ENCODE peak calls at places on chromosomes 11 and 22, in eight cellular contexts. One of them, this sample, is unnamed.

GRCh38 chr22:25366876-25367466 is 147.5 kb downstream of the CRYBB2 start:
- DNase-seq in H9: no peak
- DNase-seq in cardiac muscle cell: no peak
- DNase-seq in testis: no peak
- DNase-seq in heart left ventricle: peak; percentile 64
- DNase-seq in RWPE2: peak; percentile 38
- DNase-seq in BE2C: no peak
- DNase-seq in ovary: no peak
- DNase-seq in this sample: peak; percentile 49

GRCh38 chr11:130089669-130090063 is 20.0 kb downstream of the APLP2 start:
- DNase-seq in H9: no peak
- DNase-seq in cardiac muscle cell: no peak
- DNase-seq in testis: no peak
- DNase-seq in heart left ventricle: no peak
- DNase-seq in RWPE2: no peak
- DNase-seq in BE2C: no peak
- DNase-seq in ovary: no peak
- DNase-seq in this sample: no peak

GRCh38 chr22:46069518-46070214 is 80.7 kb upstream of the PPARA start:
- DNase-seq in H9: peak; percentile 25
- DNase-seq in cardiac muscle cell: peak; percentile 92
- DNase-seq in testis: peak; percentile 92
- DNase-seq in heart left ventricle: peak; percentile 89
- DNase-seq in RWPE2: peak; percentile 96
- DNase-seq in BE2C: peak; percentile 95
- DNase-seq in ovary: peak; percentile 94
- DNase-seq in this sample: peak; percentile 92

GRCh38 chr22:27198518-27199035 is 541.2 kb downstream of the MIAT start:
- DNase-seq in H9: no peak
- DNase-seq in cardiac muscle cell: no peak
- DNase-seq in testis: no peak
- DNase-seq in heart left ventricle: no peak
- DNase-seq in RWPE2: no peak
- DNase-seq in BE2C: no peak
- DNase-seq in ovary: no peak
- DNase-seq in this sample: no peak

GRCh38 chr11:30511408-30511807 is 74.7 kb downstream of the MPPED2 start:
- DNase-seq in H9: no peak
- DNase-seq in cardiac muscle cell: no peak
- DNase-seq in testis: no peak
- DNase-seq in heart left ventricle: no peak
- DNase-seq in RWPE2: no peak
- DNase-seq in BE2C: no peak
- DNase-seq in ovary: no peak
- DNase-seq in this sample: no peak

GRCh38 chr11:26983645-26984044 is 10.3 kb upstream of the FIBIN start:
- DNase-seq in H9: peak; percentile 29
- DNase-seq in cardiac muscle cell: no peak
- DNase-seq in testis: no peak
- DNase-seq in heart left ventricle: no peak
- DNase-seq in RWPE2: no peak
- DNase-seq in BE2C: no peak
- DNase-seq in ovary: no peak
- DNase-seq in this sample: no peak

GRCh38 chr11:120773501-120774031 is 250.3 kb upstream of the TBCEL start:
- DNase-seq in H9: no peak
- DNase-seq in cardiac muscle cell: peak; percentile 47
- DNase-seq in testis: no peak
- DNase-seq in heart left ventricle: no peak
- DNase-seq in RWPE2: no peak
- DNase-seq in BE2C: no peak
- DNase-seq in ovary: no peak
- DNase-seq in this sample: no peak

GRCh38 chr22:42931421-42932196 is 74.5 kb upstream of the ARFGAP3 start:
- DNase-seq in H9: no peak
- DNase-seq in cardiac muscle cell: peak; percentile 40
- DNase-seq in testis: no peak
- DNase-seq in heart left ventricle: no peak
- DNase-seq in RWPE2: no peak
- DNase-seq in BE2C: no peak
- DNase-seq in ovary: no peak
- DNase-seq in this sample: no peak

GRCh38 chr22:48838376-48838775 is 989.3 kb downstream of the BRD1 start:
- DNase-seq in H9: no peak
- DNase-seq in cardiac muscle cell: no peak
- DNase-seq in testis: no peak
- DNase-seq in heart left ventricle: peak; percentile 37
- DNase-seq in RWPE2: no peak
- DNase-seq in BE2C: no peak
- DNase-seq in ovary: no peak
- DNase-seq in this sample: no peak

DNA sequence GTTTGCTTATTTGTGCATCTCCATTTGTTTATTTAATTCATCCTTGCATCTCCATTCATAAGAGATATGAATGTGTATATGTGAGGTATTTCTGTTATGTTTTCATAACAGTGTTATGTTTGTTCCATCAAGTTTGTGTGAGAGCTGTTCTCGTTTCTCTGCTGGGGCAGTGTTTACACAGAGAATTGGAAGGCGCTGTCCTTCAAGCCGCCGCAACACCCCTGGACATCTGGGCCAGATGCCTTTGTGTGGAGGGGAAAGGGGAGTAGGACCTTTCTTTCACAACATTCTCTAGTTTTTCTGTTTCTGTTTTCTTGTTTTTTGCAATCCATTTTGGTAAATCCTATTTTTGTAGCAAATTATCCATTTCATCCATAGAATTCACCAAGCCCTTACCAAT is 7.0 kb upstream of the TM7SF2 start:
- DNase-seq in H9: no peak
- DNase-seq in cardiac muscle cell: no peak
- DNase-seq in testis: no peak
- DNase-seq in heart left ventricle: no peak
- DNase-seq in RWPE2: no peak
- DNase-seq in BE2C: no peak
- DNase-seq in ovary: no peak
- DNase-seq in this sample: no peak
- H3K27me3 ChIP-seq in H9: no peaks in the 10 kb centered on the region
- H3K27me3 ChIP-seq in cardiac muscle cell: no peaks in the 10 kb centered on the region
- H3K27me3 ChIP-seq in testis: no peaks in the 10 kb centered on the region
- H3K27me3 ChIP-seq in heart left ventricle: no peaks in the 10 kb centered on the region
- H3K27me3 ChIP-seq in RWPE2: no peaks in the 10 kb centered on the region
- H3K27me3 ChIP-seq in BE2C: no peaks in the 10 kb centered on the region
- H3K27me3 ChIP-seq in ovary: no peaks in the 10 kb centered on the region
- H3K27me3 ChIP-seq in this sample: no peaks in the 10 kb centered on the region

GRCh38 chr11:304061-304506 is 3.5 kb upstream of the IFITM2 start:
- DNase-seq in H9: no peak
- DNase-seq in cardiac muscle cell: no peak
- DNase-seq in testis: no peak
- DNase-seq in heart left ventricle: peak; percentile 60
- DNase-seq in RWPE2: no peak
- DNase-seq in BE2C: no peak
- DNase-seq in ovary: peak; percentile 71
- DNase-seq in this sample: no peak

GRCh38 chr11:304915-305833 is 2.4 kb upstream of the IFITM2 start:
- DNase-seq in H9: peak; percentile 75
- DNase-seq in cardiac muscle cell: peak; percentile 89
- DNase-seq in testis: peak; percentile 88
- DNase-seq in heart left ventricle: no peak
- DNase-seq in RWPE2: no peak
- DNase-seq in BE2C: no peak
- DNase-seq in ovary: peak; percentile 83
- DNase-seq in this sample: peak; percentile 33

GRCh38 chr11:309558-309855 is 1.9 kb downstream of the IFITM2 start:
- DNase-seq in H9: no peak
- DNase-seq in cardiac muscle cell: no peak
- DNase-seq in testis: no peak
- DNase-seq in heart left ventricle: no peak
- DNase-seq in RWPE2: no peak
- DNase-seq in BE2C: no peak
- DNase-seq in ovary: no peak
- DNase-seq in this sample: no peak

GRCh38 chr11:305834-306211 is 1.8 kb upstream of the IFITM2 start:
- DNase-seq in H9: no peak
- DNase-seq in cardiac muscle cell: no peak
- DNase-seq in testis: no peak
- DNase-seq in heart left ventricle: no peak
- DNase-seq in RWPE2: no peak
- DNase-seq in BE2C: no peak
- DNase-seq in ovary: no peak
- DNase-seq in this sample: peak; percentile 11

GRCh38 chr11:306645-307371 is 808 bp upstream of the IFITM2 start:
- DNase-seq in H9: no peak
- DNase-seq in cardiac muscle cell: no peak
- DNase-seq in testis: no peak
- DNase-seq in heart left ventricle: no peak
- DNase-seq in RWPE2: no peak
- DNase-seq in BE2C: no peak
- DNase-seq in ovary: no peak
- DNase-seq in this sample: no peak
- TF ChIP-seq CTCF in H9: no peak
- TF ChIP-seq CTCF in cardiac muscle cell: no peak
- TF ChIP-seq CTCF in testis: no peak
- TF ChIP-seq CTCF in heart left ventricle: no peak
- TF ChIP-seq CTCF in RWPE2: no peak
- TF ChIP-seq CTCF in BE2C: no peak
- TF ChIP-seq CTCF in ovary: no peak
- TF ChIP-seq CTCF in this sample: no peak

DNA sequence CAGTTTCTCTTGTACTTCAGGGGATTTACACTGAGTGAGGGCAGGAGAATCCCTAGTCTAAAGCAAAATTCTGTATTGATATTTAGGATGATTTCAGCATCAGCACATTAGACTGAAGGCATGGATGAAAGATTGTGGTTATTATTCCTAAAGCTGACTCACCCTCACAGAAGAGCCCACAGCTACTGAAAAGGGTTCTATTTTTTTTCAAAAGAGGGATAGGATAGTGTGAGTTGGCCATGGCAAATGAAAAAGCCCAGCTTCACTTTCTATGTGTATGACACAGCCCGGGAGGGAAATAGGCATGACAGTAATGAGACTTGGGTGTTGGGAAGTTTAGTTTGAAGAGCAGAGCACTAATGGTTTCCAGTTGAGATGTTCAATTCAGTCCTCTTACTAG is 203.2 kb downstream of the CADM1 start:
- DNase-seq in H9: no peak
- DNase-seq in cardiac muscle cell: no peak
- DNase-seq in testis: no peak
- DNase-seq in heart left ventricle: no peak
- DNase-seq in RWPE2: no peak
- DNase-seq in BE2C: no peak
- DNase-seq in ovary: no peak
- DNase-seq in this sample: no peak
- H3K27me3 ChIP-seq in H9: no peaks in the 10 kb centered on the region
- H3K27me3 ChIP-seq in cardiac muscle cell: no peaks in the 10 kb centered on the region
- H3K27me3 ChIP-seq in testis: no peaks in the 10 kb centered on the region
- H3K27me3 ChIP-seq in heart left ventricle: no peaks in the 10 kb centered on the region
- H3K27me3 ChIP-seq in RWPE2: no peaks in the 10 kb centered on the region
- H3K27me3 ChIP-seq in BE2C: no peaks in the 10 kb centered on the region
- H3K27me3 ChIP-seq in ovary: no peaks in the 10 kb centered on the region
- H3K27me3 ChIP-seq in this sample: no peaks in the 10 kb centered on the region

DNA sequence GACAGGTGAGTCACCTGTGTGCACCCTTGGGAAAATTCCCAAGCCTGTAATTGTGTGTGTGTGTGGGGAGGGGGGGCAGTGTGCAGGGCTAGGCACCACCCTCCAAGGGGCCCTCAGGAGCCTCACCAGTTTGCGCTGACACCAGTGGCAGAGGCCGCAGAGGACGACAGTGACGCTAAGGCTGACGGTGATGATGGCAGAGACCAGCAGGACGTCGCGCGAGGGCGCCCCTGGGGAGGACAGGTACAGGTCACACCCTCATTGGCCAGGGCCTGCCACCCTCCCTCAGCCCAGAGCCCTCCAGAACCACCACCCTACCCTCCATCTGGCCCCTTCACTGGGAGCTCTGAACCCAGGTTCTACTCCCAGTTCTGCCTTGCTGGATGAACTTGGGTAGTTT is 24.9 kb downstream of the SYT7 start:
- DNase-seq in H9: no peak
- DNase-seq in cardiac muscle cell: no peak
- DNase-seq in testis: no peak
- DNase-seq in heart left ventricle: no peak
- DNase-seq in RWPE2: no peak
- DNase-seq in BE2C: no peak
- DNase-seq in ovary: no peak
- DNase-seq in this sample: no peak
- TF ChIP-seq CTCF in H9: no peak
- TF ChIP-seq CTCF in cardiac muscle cell: no peak
- TF ChIP-seq CTCF in testis: no peak
- TF ChIP-seq CTCF in heart left ventricle: no peak
- TF ChIP-seq CTCF in RWPE2: no peak
- TF ChIP-seq CTCF in BE2C: no peak
- TF ChIP-seq CTCF in ovary: no peak
- TF ChIP-seq CTCF in this sample: no peak

DNA sequence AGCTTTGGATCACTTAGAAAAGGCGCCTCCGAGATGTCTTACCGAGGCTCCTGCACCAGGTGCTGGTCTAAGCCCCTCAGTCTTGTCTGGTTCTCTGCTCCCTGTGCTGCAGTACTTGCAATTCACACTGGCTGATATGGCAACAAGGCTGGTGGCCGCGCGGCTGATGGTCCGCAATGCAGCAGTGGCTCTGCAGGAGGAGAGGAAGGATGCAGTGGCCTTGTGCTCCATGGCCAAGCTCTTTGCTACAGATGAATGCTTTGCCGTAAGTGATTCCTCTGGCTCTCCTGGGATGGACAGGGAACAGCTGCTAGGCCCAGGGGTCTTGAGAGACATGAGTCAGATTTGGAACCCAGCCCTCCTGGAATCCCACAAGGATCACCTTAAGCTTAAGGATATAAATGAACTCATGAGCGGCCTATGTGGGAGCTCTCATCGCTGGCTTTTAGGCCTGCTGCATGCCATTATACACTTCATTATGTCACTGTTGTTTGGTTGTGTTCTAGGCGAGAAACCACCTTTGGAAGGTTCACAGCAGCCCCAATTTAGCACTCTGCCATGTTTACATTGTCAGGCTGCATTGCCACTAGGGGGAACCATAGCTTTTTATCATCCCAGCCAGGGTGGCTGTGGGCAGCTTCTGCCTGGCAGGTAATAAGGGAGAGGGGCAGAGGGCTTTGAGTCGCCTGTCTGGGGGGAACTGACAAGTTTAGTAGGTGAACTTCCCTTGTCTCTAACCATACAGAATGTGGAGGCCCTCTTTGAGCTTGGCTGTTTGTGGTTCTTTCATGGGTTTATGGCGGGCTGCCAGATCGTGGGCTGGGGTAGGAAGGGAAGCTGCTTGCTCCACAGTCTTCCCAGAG is 8.5 kb downstream of the ACAD8 start:
- DNase-seq in H9: peak; percentile 69
- DNase-seq in cardiac muscle cell: peak; percentile 24
- DNase-seq in testis: peak; percentile 36
- DNase-seq in heart left ventricle: no peak
- DNase-seq in RWPE2: no peak
- DNase-seq in BE2C: peak; percentile 57
- DNase-seq in ovary: no peak
- DNase-seq in this sample: no peak
- H3K27me3 ChIP-seq in H9: no peaks in the 10 kb centered on the region
- H3K27me3 ChIP-seq in cardiac muscle cell: no peaks in the 10 kb centered on the region
- H3K27me3 ChIP-seq in testis: no peaks in the 10 kb centered on the region
- H3K27me3 ChIP-seq in heart left ventricle: no peaks in the 10 kb centered on the region
- H3K27me3 ChIP-seq in RWPE2: no peaks in the 10 kb centered on the region
- H3K27me3 ChIP-seq in BE2C: no peaks in the 10 kb centered on the region
- H3K27me3 ChIP-seq in ovary: no peaks in the 10 kb centered on the region
- H3K27me3 ChIP-seq in this sample: no peaks in the 10 kb centered on the region